ENCODE peak calls at places on chromosomes 5 and 9, in five cellular contexts. J is GM23248, K is nucleus accumbens, I is HFF-Myc, O is kidney epithelial cell. Y is an unnamed sample.
A peak's percentile ranks its signal among the peaks of the same experiment; 100 is the strongest.

GRCh38 chr9:115998661-115999060 is 154.9 kb upstream of the PAPPA start:
- DNase-seq in J (peak; percentile 11), K (no peak), I (no peak), O (no peak), Y (no peak)

GRCh38 chr5:115423541-115423940 is 121.0 kb downstream of the FEM1C start:
- DNase-seq in J (peak; percentile 47), K (no peak), I (no peak), O (no peak), Y (no peak)

GRCh38 chr5:81718300-81718699 is 32.6 kb downstream of the SSBP2 start:
- DNase-seq in J (no peak), K (no peak), I (no peak), O (no peak), Y (no peak)

GRCh38 chr9:88572684-88573083 is 37.7 kb downstream of the NXNL2 start:
- DNase-seq in J (no peak), K (no peak), I (no peak), O (no peak), Y (no peak)

GRCh38 chr9:124321935-124322334 is 64.2 kb downstream of the NEK6 start:
- DNase-seq in J (no peak), K (no peak), I (no peak), O (no peak), Y (no peak)

GRCh38 chr5:79956173-79956670 is 34.8 kb downstream of the MTX3 start:
- DNase-seq in J (peak; percentile 78), K (no peak), I (peak; percentile 46), O (peak; percentile 42), Y (no peak)

GRCh38 chr5:156934450-156935211 is 28.4 kb downstream of the TIMD4 start:
- DNase-seq in J (peak; percentile 30), K (no peak), I (no peak), O (no peak), Y (no peak)

GRCh38 chr5:178624626-178625546 is 2.0 kb downstream of the CLK4 start:
- DNase-seq in J (peak; percentile 73), K (no peak), I (no peak), O (no peak), Y (no peak)

GRCh38 chr5:1001406-1002270 is 7.0 kb upstream of the NKD2 start:
- DNase-seq in J (no peak), K (no peak), I (no peak), O (no peak), Y (no peak)

GRCh38 chr9:135019224-135019623 is 68.2 kb upstream of the OLFM1 start:
- DNase-seq in J (no peak), K (no peak), I (no peak), O (no peak), Y (no peak)

GRCh38 chr5:180090769-180091546 is 19.4 kb upstream of the RNF130 start:
- DNase-seq in J (peak; percentile 56), K (no peak), I (no peak), O (no peak), Y (no peak)

Y was measured in occipital lobe.